ENCODE peak calls at places on chromosome 12, in five cellular contexts. J is dorsolateral prefrontal cortex; Z is bronchial epithelial cell; P is dermis microvascular lymphatic vessel endothelial cell; N is stimulated activated CD4-positive, alpha-beta T cell treated with anti-CD3 and anti-CD28 coated beads, Interleukin-15, amount 100 ng/mL, for 1 hour. V is an unnamed sample.

GRCh38 chr12:24838531-24838950 is 110.4 kb downstream of the BCAT1 start:
- DNase-seq in J (no peak), Z (no peak), P (no peak), N (no peak), V (no peak)

GRCh38 chr12:5458229-5459050 is 26.5 kb downstream of the NTF3 start:
- DNase-seq in J (no peak), Z (peak; percentile 55), P (no peak), N (no peak), V (no peak)

GRCh38 chr12:3263939-3264699 is 186.9 kb downstream of the TSPAN9 start:
- DNase-seq in J (no peak), Z (no peak), P (no peak), N (no peak), V (no peak)

GRCh38 chr12:93242154-93242958 is 135.4 kb upstream of the NUDT4 start:
- DNase-seq in J (no peak), Z (no peak), P (no peak), N (no peak), V (no peak)

GRCh38 chr12:14185441-14186192 is 179.9 kb upstream of the ATF7IP start:
- DNase-seq in J (no peak), Z (peak; percentile 45), P (peak; percentile 16), N (no peak), V (no peak)

GRCh38 chr12:130137141-130138018 is 24.9 kb upstream of the FZD10 start:
- DNase-seq in J (no peak), Z (peak; percentile 78), P (no peak), N (no peak), V (no peak)

GRCh38 chr12:12622418-12622817 is 10.7 kb downstream of the CREBL2 start:
- DNase-seq in J (no peak), Z (no peak), P (no peak), N (no peak), V (no peak)

GRCh38 chr12:18861287-18861858 is 123.5 kb downstream of the CAPZA3 start:
- DNase-seq in J (no peak), Z (peak; percentile 59), P (peak; percentile 16), N (no peak), V (no peak)

GRCh38 chr12:116153983-116154382 is 123.5 kb downstream of the MED13L start:
- DNase-seq in J (no peak), Z (no peak), P (no peak), N (no peak), V (no peak)

GRCh38 chr12:83018063-83018462 is 331.4 kb downstream of the TMTC2 start:
- DNase-seq in J (no peak), Z (no peak), P (no peak), N (no peak), V (no peak)

GRCh38 chr12:59087077-59087673 is 166.9 kb upstream of the LRIG3 start:
- DNase-seq in J (no peak), Z (no peak), P (no peak), N (no peak), V (no peak)

GRCh38 chr12:122190842-122191668 is 8.1 kb downstream of the LRRC43 start:
- DNase-seq in J (no peak), Z (peak; percentile 68), P (peak; percentile 56), N (peak; percentile 50), V (peak; percentile 56)

GRCh38 chr12:32454075-32454474 is 54.7 kb downstream of the FGD4 start:
- DNase-seq in J (no peak), Z (peak; percentile 82), P (no peak), N (no peak), V (no peak)

GRCh38 chr12:10151621-10152020 is 20.3 kb downstream of the OLR1 start:
- DNase-seq in J (no peak), Z (no peak), P (no peak), N (no peak), V (no peak)

GRCh38 chr12:105547786-105548185 is 217.3 kb downstream of the C12orf75 start:
- DNase-seq in J (no peak), Z (no peak), P (no peak), N (no peak), V (no peak)

GRCh38 chr12:108457006-108457733 is 57.9 kb upstream of the FICD start:
- DNase-seq in J (no peak), Z (peak; percentile 52), P (peak; percentile 20), N (no peak), V (no peak)

GRCh38 chr12:49705479-49706267 is 1.5 kb downstream of the FMNL3 start:
- DNase-seq in J (peak; percentile 48), Z (peak; percentile 27), P (no peak), N (no peak), V (no peak)

GRCh38 chr12:121451931-121452330 is 52.0 kb downstream of the RNF34 start:
- DNase-seq in J (no peak), Z (no peak), P (no peak), N (no peak), V (no peak)

GRCh38 chr12:57118711-57119271 is 7.6 kb upstream of the STAT6 start:
- DNase-seq in J (no peak), Z (peak; percentile 89), P (no peak), N (no peak), V (no peak)

GRCh38 chr12:103801709-103802585 is 39.1 kb downstream of the NT5DC3 start:
- DNase-seq in J (no peak), Z (peak; percentile 92), P (no peak), N (no peak), V (no peak)

GRCh38 chr12:20142956-20143355 is 225.4 kb upstream of the PDE3A start:
- DNase-seq in J (no peak), Z (no peak), P (no peak), N (no peak), V (no peak)

GRCh38 chr12:28253175-28253641 is 63.0 kb downstream of the CCDC91 start:
- DNase-seq in J (no peak), Z (peak; percentile 38), P (no peak), N (no peak), V (no peak)

GRCh38 chr12:9910716-9911421 is 21.3 kb downstream of the CLEC2A start:
- DNase-seq in J (no peak), Z (peak; percentile 10), P (no peak), N (no peak), V (no peak)

GRCh38 chr12:46209914-46210834 is 58.7 kb downstream of the SLC38A1 start:
- DNase-seq in J (no peak), Z (peak; percentile 96), P (peak; percentile 85), N (peak; percentile 59), V (no peak)

GRCh38 chr12:66199141-66199540 is 10.1 kb downstream of the IRAK3 start:
- DNase-seq in J (no peak), Z (no peak), P (no peak), N (no peak), V (no peak)

GRCh38 chr12:46136239-46136638 is 132.6 kb downstream of the SLC38A1 start:
- DNase-seq in J (no peak), Z (no peak), P (peak; percentile 47), N (no peak), V (no peak)

GRCh38 chr12:87368259-87368658 is 660.9 kb downstream of the C12orf50 start:
- DNase-seq in J (no peak), Z (no peak), P (no peak), N (no peak), V (no peak)

GRCh38 chr12:99476956-99477355 is 170.6 kb upstream of the GARIN6 start:
- DNase-seq in J (no peak), Z (no peak), P (no peak), N (no peak), V (no peak)

GRCh38 chr12:55736780-55737580 is 5.9 kb upstream of the GDF11 start:
- DNase-seq in J (no peak), Z (peak; percentile 81), P (no peak), N (peak; percentile 38), V (no peak)

V was measured in central memory CD8-positive, alpha-beta T cell.